ENCODE peak calls at places on chromosomes 13 and 19, in seven cellular contexts. E, S, O, R, Y, F and B are unnamed samples.
A peak's percentile ranks its signal among the peaks of the same experiment; 100 is the strongest.

GRCh38 chr13:113070855-113071254 is 34.7 kb upstream of the F7 start:
- DNase-seq in F (no peak), Y (no peak), S (no peak), E (no peak), R (no peak), O (no peak), B (no peak)

GRCh38 chr19:14555918-14556661 is 15.8 kb downstream of the NDUFB7 start:
- DNase-seq in S (no peak), R (no peak), E (no peak), Y (no peak), F (no peak), O (no peak), B (no peak)

GRCh38 chr19:51071006-51071405 is 6.1 kb upstream of the KLK13 start:
- DNase-seq in R (no peak), E (no peak), S (no peak), Y (no peak), F (no peak), O (no peak), B (no peak)

GRCh38 chr19:57465680-57466381 is 8.9 kb upstream of the VN1R1 start:
- DNase-seq in E (no peak), O (no peak), F (no peak), S (no peak), Y (peak; percentile 59), R (no peak), B (peak; percentile 36)

GRCh38 chr13:21069561-21070004 is 8.2 kb upstream of the LATS2 start:
- DNase-seq in F (peak; percentile 56), O (no peak), Y (no peak), S (no peak), R (no peak), E (no peak), B (no peak)

GRCh38 chr13:33125821-33126570 is 109.8 kb downstream of the KL start:
- DNase-seq in F (peak; percentile 75), O (no peak), S (peak; percentile 53), E (no peak), Y (peak; percentile 1), R (no peak), B (peak; percentile 59)

GRCh38 chr13:48555441-48555840 is 22.6 kb upstream of the RCBTB2 start:
- DNase-seq in E (no peak), S (no peak), O (no peak), Y (no peak), F (no peak), R (no peak), B (no peak)

GRCh38 chr13:52644108-52644507 is 1.9 kb downstream of the HNRNPA1L2 start:
- DNase-seq in Y (no peak), F (no peak), O (no peak), E (no peak), R (no peak), S (no peak), B (no peak)

GRCh38 chr19:11142528-11143171 is 12.9 kb downstream of the SPC24 start:
- DNase-seq in F (peak; percentile 90), S (peak; percentile 86), Y (peak; percentile 83), R (peak; percentile 90), O (peak; percentile 74), E (peak; percentile 92), B (peak; percentile 87)

GRCh38 chr19:50478901-50479715 is 2.5 kb upstream of the GARIN5A start:
- DNase-seq in F (no peak), Y (peak; percentile 86), O (no peak), R (peak; percentile 79), S (no peak), E (no peak), B (peak; percentile 81)

GRCh38 chr13:66048888-66049287 is 1181.2 kb downstream of the PCDH9 start:
- DNase-seq in R (no peak), F (no peak), Y (no peak), O (no peak), S (no peak), E (no peak), B (no peak)

GRCh38 chr19:15614507-15615379 is at the start of gene CYP4F8:
- DNase-seq in F (no peak), R (no peak), Y (no peak), O (no peak), S (no peak), E (no peak), B (no peak)

GRCh38 chr19:24159707-24160106 is 72.7 kb downstream of the ZNF254 start:
- DNase-seq in S (no peak), E (no peak), R (no peak), O (no peak), Y (peak; percentile 11), F (no peak), B (no peak)

GRCh38 chr19:13098291-13099072 is 4.2 kb downstream of the LYL1 start:
- DNase-seq in E (peak; percentile 70), Y (peak; percentile 85), F (no peak), S (no peak), R (no peak), O (peak; percentile 58), B (no peak)

GRCh38 chr13:100483836-100484381 is 104.7 kb downstream of the GGACT start:
- DNase-seq in Y (no peak), E (no peak), F (no peak), R (no peak), O (no peak), S (no peak), B (no peak)

GRCh38 chr13:43478178-43478577 is 308.6 kb downstream of the ENOX1 start:
- DNase-seq in O (no peak), Y (no peak), F (no peak), S (no peak), E (no peak), R (no peak), B (no peak)

GRCh38 chr13:43472980-43473379 is 313.8 kb downstream of the ENOX1 start:
- DNase-seq in R (no peak), S (no peak), F (no peak), E (no peak), O (no peak), Y (no peak), B (no peak)

GRCh38 chr13:43472344-43472743 is 314.4 kb downstream of the ENOX1 start:
- DNase-seq in R (no peak), F (no peak), Y (no peak), S (no peak), O (no peak), E (no peak), B (no peak)

GRCh38 chr13:43473437-43473836 is 313.3 kb downstream of the ENOX1 start:
- DNase-seq in O (no peak), R (no peak), S (no peak), E (no peak), F (no peak), Y (peak; percentile 3), B (peak; percentile 60)

DNA sequence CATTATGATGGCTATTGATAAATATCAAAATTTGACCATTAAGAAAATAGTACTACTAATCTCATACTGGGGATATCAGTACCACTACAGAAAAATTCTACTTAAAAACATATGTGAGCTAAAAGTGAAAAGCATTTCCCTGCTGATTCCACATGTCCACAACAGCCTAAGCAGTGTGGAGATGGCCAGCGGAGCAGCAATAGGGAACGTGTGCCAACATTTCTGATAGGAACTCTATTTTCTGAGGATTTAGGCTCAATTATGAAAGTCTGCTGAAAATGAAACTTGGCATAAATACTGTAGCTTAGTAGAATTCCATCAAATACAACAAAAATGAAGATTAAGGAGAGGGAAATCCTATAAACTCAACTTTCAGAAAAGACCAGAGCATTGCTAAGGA is 311.6 kb downstream of the ENOX1 start:
- DNase-seq in F (no peak), S (no peak), R (no peak), Y (no peak), O (no peak), E (no peak), B (no peak)
- H3K4me3 ChIP-seq in F (no peak overlapping the region), S (no peak overlapping the region), R (no peak overlapping the region), Y (no peak overlapping the region), O (no peak overlapping the region), E (no peak overlapping the region), B (no peak overlapping the region)

GRCh38 chr13:27125357-27126282 is 46.0 kb downstream of the USP12 start:
- DNase-seq in Y (peak; percentile 92), S (no peak), F (no peak), E (no peak), O (no peak), R (no peak), B (peak; percentile 7)
- H3K4me1 ChIP-seq in Y (peaks cover 22% of the 10 kb centered on the region), S (no peaks in the 10 kb centered on the region), F (peaks cover 18% of the 10 kb centered on the region), E (peaks cover 36% of the 10 kb centered on the region), O (no peaks in the 10 kb centered on the region), R (no peaks in the 10 kb centered on the region), B (no peaks in the 10 kb centered on the region)

GRCh38 chr19:19404879-19405860 is at the start of gene GATAD2A:
- DNase-seq in F (peak; percentile 92), Y (peak; percentile 95), S (peak; percentile 92), O (peak; percentile 96), E (peak; percentile 94), R (peak; percentile 97), B (peak; percentile 93)

GRCh38 chr19:19409235-19410030 is 4.0 kb downstream of the GATAD2A start:
- DNase-seq in S (no peak), E (no peak), R (no peak), F (no peak), O (no peak), Y (no peak), B (no peak)

GRCh38 chr19:19407640-19407933 is 2.1 kb downstream of the GATAD2A start:
- DNase-seq in O (no peak), R (no peak), F (no peak), S (no peak), Y (no peak), E (no peak), B (no peak)

GRCh38 chr19:19405919-19406877 is 723 bp downstream of the GATAD2A start:
- DNase-seq in F (no peak), O (peak; percentile 59), Y (peak; percentile 76), E (peak; percentile 76), R (peak; percentile 86), S (no peak), B (peak; percentile 67)

GRCh38 chr19:19406878-19407639 is 1.6 kb downstream of the GATAD2A start:
- DNase-seq in O (peak; percentile 72), E (peak; percentile 57), R (no peak), F (no peak), S (no peak), Y (peak; percentile 62), B (peak; percentile 31)
- TF ChIP-seq CTCF in O (peak; percentile 26), E (peak; percentile 39), R (no peak), F (peak; percentile 23), S (no peak), Y (peak; percentile 46), B (peak; percentile 49)

DNA sequence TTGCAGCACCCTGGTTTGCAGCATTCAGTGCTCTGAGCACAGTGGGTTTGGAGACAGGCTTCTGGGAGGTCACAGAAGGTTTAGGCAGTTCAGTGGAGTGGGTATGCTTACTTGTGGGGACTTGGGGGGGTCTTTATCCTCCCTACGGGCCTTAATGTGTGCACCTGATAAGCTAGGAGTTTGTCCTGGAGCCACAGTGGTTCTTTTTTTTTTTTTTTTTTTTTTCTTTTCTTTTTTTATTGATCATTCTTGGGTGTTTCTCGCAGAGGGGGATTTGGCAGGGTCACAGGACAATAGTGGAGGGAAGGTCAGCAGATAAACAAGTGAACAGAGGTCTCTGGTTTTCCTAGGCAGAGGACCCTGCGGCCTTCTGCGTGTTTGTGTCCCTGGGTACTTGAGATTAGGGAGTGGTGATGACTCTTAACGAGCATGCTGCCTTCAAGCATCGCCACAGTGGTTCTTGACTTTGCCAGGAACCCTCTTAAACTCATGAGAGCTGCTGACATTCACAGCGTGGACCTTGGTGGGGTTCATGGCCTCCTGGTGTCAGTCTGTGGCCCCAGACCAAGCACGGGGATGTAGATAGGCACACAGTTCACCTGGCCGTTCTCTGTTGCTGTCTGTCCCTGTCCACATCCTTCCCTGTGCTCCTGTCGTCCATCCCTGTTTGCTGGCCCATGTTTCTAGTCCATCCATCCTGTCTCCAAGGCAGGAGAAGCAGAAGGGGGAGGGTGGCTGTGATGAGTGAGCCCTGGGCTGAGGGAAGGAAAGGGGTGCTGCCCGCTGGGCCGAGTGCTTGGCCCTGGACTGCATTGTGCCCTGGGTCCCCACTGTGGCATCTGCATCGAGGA is 2.7 kb downstream of the EGLN2 start:
- DNase-seq in O (no peak), E (no peak), R (no peak), F (no peak), Y (peak; percentile 48), S (no peak), B (no peak)
- H3K4me3 ChIP-seq in O (no peak overlapping the region), E (peak overlapping the region; percentile 92), R (no peak overlapping the region), F (peak overlapping the region; percentile 97), Y (peak overlapping the region; percentile 19), S (peak overlapping the region; percentile 99), B (no peak overlapping the region)